ENCODE peak calls at places on chromosomes 3 and 15, in nine cellular contexts. V is activated CD4-positive, alpha-beta T cell treated with anti-CD3 and anti-CD28 coated beads for 1 hour; S is Right ventricle myocardium superior; G is NCI-H774; R is left kidney; X is heart left ventricle; A is activated naive CD4-positive, alpha-beta T cell treated with anti-CD3 and anti-CD28 coated beads, Interleukin-2, amount 10 ng/mL, durations not matched to agents 7 days and 5 days; Y is CD8-positive, alpha-beta memory T cell; Q is sciatic nerve. B is an unnamed sample.

GRCh38 chr3:72129384-72130094 is 344.6 kb upstream of the PROK2 start:
- DNase-seq in V (no peak), S (no peak), G (no peak), R (peak; percentile 33), X (no peak), A (no peak), Y (no peak), Q (no peak), B (no peak)

GRCh38 chr3:59839283-59839682 is 789.5 kb upstream of the CFAP20DC start:
- DNase-seq in V (no peak), S (no peak), G (no peak), R (no peak), X (no peak), A (no peak), Y (no peak), Q (no peak), B (no peak)

GRCh38 chr3:71651625-71652024 is 68.1 kb upstream of the FOXP1 start:
- DNase-seq in V (no peak), S (no peak), G (no peak), R (peak; percentile 20), X (no peak), A (no peak), Y (no peak), Q (no peak), B (no peak)

GRCh38 chr15:92906038-92906437 is 5.9 kb downstream of the CHD2 start:
- DNase-seq in V (no peak), S (no peak), G (no peak), R (no peak), X (no peak), A (no peak), Y (no peak), Q (no peak), B (peak; percentile 58)

GRCh38 chr15:54594115-54594514 is 602.6 kb downstream of the RSL24D1 start:
- DNase-seq in V (no peak), S (no peak), G (no peak), R (no peak), X (no peak), A (no peak), Y (no peak), Q (no peak), B (no peak)

GRCh38 chr3:29475305-29475825 is 194.5 kb downstream of the RBMS3 start:
- DNase-seq in V (no peak), S (no peak), G (no peak), R (no peak), X (no peak), A (no peak), Y (no peak), Q (no peak), B (no peak)

GRCh38 chr3:61094608-61095007 is 156.6 kb downstream of the FHIT start:
- DNase-seq in V (no peak), S (no peak), G (no peak), R (no peak), X (no peak), A (no peak), Y (no peak), Q (no peak), B (no peak)

GRCh38 chr3:172069473-172069872 is 30.1 kb downstream of the FNDC3B start:
- DNase-seq in V (no peak), S (no peak), G (no peak), R (peak; percentile 74), X (no peak), A (no peak), Y (no peak), Q (no peak), B (no peak)

GRCh38 chr3:59277201-59277600 is 227.4 kb upstream of the CFAP20DC start:
- DNase-seq in V (no peak), S (no peak), G (no peak), R (no peak), X (no peak), A (no peak), Y (no peak), Q (no peak), B (no peak)

B was measured in central memory CD4-positive, alpha-beta T cell.